ENCODE peak calls at places on chromosomes 5 and 9, in four cellular contexts. L is heart left ventricle, N is GM12878, D is choroid plexus epithelial cell. R is an unnamed sample.

GRCh38 chr5:1509346-1510085 is 14.2 kb downstream of the LPCAT1 start:
- DNase-seq in D (no peak), L (peak), N (no peak), R (no peak)

GRCh38 chr9:338602-339001 is 123.9 kb downstream of the DOCK8 start:
- DNase-seq in L (no peak), N (no peak), D (no peak), R (no peak)

GRCh38 chr5:20655211-20655610 is 667.2 kb upstream of the CDH18 start:
- DNase-seq in L (no peak), N (no peak), D (no peak), R (no peak)

GRCh38 chr5:165642366-165642765 is 2136.9 kb downstream of the MAT2B start:
- DNase-seq in D (no peak), N (no peak), L (no peak), R (no peak)

GRCh38 chr5:103452666-103453065 is 109.9 kb downstream of the NUDT12 start:
- DNase-seq in N (no peak), L (no peak), D (no peak), R (peak)

GRCh38 chr9:129383415-129384088 is 205.5 kb upstream of the IER5L start:
- DNase-seq in D (peak), N (peak), L (peak), R (peak)

GRCh38 chr9:95937131-95937530 is 61.6 kb downstream of the ERCC6L2 start:
- DNase-seq in D (no peak), N (no peak), L (no peak), R (no peak)

GRCh38 chr5:31733365-31733764 is 94.4 kb downstream of the PDZD2 start:
- DNase-seq in N (no peak), L (no peak), D (no peak), R (no peak)

GRCh38 chr5:14937277-14937676 is 65.7 kb upstream of the ANKH start:
- DNase-seq in L (no peak), D (no peak), N (no peak), R (peak)

GRCh38 chr5:116574682-116575634 is at the start of gene SEMA6A:
- DNase-seq in N (peak), L (peak), D (peak), R (peak)

GRCh38 chr5:142684508-142685031 is 1.3 kb downstream of the FGF1 start:
- DNase-seq in D (peak), L (no peak), N (no peak), R (peak)

GRCh38 chr5:5419291-5420210 is 2.9 kb upstream of the ICE1 start:
- DNase-seq in D (peak), L (no peak), N (no peak), R (peak)

GRCh38 chr5:74149395-74149794 is 491.1 kb downstream of the ENC1 start:
- DNase-seq in D (peak), N (no peak), L (no peak), R (peak)

GRCh38 chr9:37037744-37038640 is 3.9 kb upstream of the PAX5 start:
- DNase-seq in N (no peak), L (no peak), D (no peak), R (no peak)

GRCh38 chr9:5440426-5440825 is 2.7 kb upstream of the PLGRKT start:
- DNase-seq in D (no peak), L (no peak), N (no peak), R (no peak)

GRCh38 chr9:114047717-114048116 is 30.4 kb downstream of the AMBP start:
- DNase-seq in L (no peak), D (peak), N (no peak), R (no peak)

GRCh38 chr5:170631471-170632195 is 127.8 kb downstream of the KCNIP1 start:
- DNase-seq in D (no peak), L (no peak), N (no peak), R (no peak)

GRCh38 chr9:125805057-125805456 is 57.9 kb downstream of the PBX3 start:
- DNase-seq in L (no peak), N (no peak), D (no peak), R (peak)

GRCh38 chr9:126623667-126624452 is 10.1 kb downstream of the LMX1B start:
- DNase-seq in N (no peak), D (no peak), L (no peak), R (no peak)

GRCh38 chr9:24498632-24499031 is 47.1 kb downstream of the IZUMO3 start:
- DNase-seq in N (no peak), D (no peak), L (no peak), R (no peak)

GRCh38 chr5:75320341-75320740 is 16.7 kb upstream of the HMGCR start:
- DNase-seq in D (peak), L (no peak), N (no peak), R (no peak)

GRCh38 chr5:138243794-138244193 is 30.6 kb downstream of the GFRA3 start:
- DNase-seq in D (no peak), L (no peak), N (no peak), R (no peak)

GRCh38 chr5:125376059-125376641 is 629.7 kb upstream of the ZNF608 start:
- DNase-seq in L (no peak), N (no peak), D (no peak), R (no peak)

GRCh38 chr9:99732715-99733114 is 89.0 kb upstream of the NR4A3 start:
- DNase-seq in N (no peak), L (no peak), D (peak), R (no peak)

GRCh38 chr5:132471006-132471907 is 19.3 kb downstream of the IRF1 start:
- DNase-seq in L (peak), D (no peak), N (no peak), R (no peak)

GRCh38 chr9:113246928-113247327 is 25.6 kb downstream of the SLC31A1 start:
- DNase-seq in D (no peak), L (no peak), N (no peak), R (no peak)

GRCh38 chr9:108081112-108081511 is 591.5 kb upstream of the KLF4 start:
- DNase-seq in D (no peak), L (no peak), N (no peak), R (peak)

GRCh38 chr9:123586140-123586735 is 230.2 kb downstream of the CRB2 start:
- DNase-seq in D (no peak), L (no peak), N (no peak), R (no peak)

GRCh38 chr5:96283589-96283988 is 149.5 kb downstream of the PCSK1 start:
- DNase-seq in N (no peak), L (no peak), D (no peak), R (no peak)

GRCh38 chr5:96280946-96281393 is 152.1 kb downstream of the PCSK1 start:
- DNase-seq in D (no peak), L (no peak), N (no peak), R (no peak)

GRCh38 chr5:96282020-96282419 is 151.0 kb downstream of the PCSK1 start:
- DNase-seq in N (no peak), L (no peak), D (no peak), R (no peak)

GRCh38 chr5:96278995-96279394 is 154.1 kb downstream of the PCSK1 start:
- DNase-seq in N (no peak), L (no peak), D (no peak), R (no peak)

DNA sequence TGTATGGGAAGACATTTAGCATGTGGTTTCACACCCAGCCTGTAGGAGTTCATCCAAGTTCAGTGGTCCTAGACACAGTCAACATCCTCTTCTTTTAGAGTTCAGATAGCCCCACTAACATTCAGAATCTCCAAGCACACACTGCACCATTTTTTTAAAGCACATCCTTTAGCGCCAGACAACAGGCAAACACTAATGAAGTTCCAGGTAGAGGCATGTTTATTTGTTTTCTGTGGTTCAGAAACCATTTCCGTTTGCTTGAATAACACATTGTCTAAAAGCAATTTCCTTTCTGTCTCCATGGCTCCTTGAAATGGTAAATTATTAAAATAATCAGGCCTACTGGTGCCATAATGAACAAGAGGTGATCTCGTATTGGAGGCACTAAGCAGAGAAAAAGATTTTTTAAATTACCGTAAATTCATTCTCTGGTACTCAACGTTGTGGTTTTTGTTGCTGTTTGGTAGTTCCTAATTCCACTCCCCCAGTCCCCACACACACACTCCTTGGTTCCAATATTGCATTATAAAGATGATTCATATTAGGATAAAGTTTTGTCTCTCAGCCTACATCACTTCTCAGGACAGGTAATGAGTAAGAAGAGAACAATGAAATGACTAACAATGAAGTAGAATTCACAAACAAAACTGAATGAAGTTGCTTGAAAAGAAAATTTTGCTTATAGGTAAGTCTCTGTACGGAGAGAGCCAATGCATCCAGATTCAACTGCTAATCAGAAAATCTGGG is 153.1 kb downstream of the PCSK1 start:
- DNase-seq in D (no peak), L (no peak), N (peak), R (peak)
- H3K4me3 ChIP-seq in D (no peak), L (no peak), N (no peak), R (no peak)

GRCh38 chr5:95113489-95113888 is 171.4 kb downstream of the MCTP1 start:
- DNase-seq in L (no peak), N (no peak), D (peak), R (peak)
- TF ChIP-seq CTCF in L (no peak), N (no peak), D (peak), R (peak)

DNA sequence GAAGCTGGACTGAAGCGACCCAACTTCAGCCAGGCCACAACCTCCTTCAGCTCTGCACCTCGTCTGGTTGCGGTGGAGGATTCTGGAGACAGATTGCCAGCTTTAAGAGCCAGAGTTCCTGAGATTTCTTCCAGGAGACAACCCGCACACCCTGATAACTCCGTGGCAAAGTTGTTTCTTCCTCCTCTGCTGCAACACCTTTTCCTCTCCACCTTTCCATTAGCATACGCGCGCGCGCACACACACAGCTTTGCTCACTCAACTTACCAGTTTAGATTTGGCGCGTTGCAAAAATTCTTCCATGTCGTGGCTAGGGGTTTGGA is 292 bp downstream of the PRUNE2 start:
- DNase-seq in D (no peak), L (no peak), N (no peak), R (no peak)
- H3K4me3 ChIP-seq in D (peak), L (peak), N (no peak), R (peak)

DNA sequence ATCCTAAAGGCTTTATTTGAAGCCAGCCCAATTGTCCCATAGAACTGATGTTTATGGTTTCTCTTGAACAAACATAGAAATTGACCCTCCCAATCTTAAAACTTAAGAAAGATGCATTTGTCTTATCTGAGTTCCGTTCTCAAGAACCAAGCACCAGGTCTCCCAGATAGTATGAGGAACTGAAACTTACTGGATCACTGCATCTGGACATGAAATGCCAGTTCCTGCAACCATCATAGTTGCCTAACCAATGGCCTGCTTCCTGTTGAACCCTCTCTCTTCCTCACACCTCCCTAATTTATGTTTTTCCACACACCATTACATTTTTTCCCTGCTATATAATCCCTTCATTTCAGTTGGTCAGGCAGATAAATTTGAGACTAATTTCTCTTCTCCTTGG is 478.9 kb downstream of the HTR1A start:
- DNase-seq in D (no peak), N (no peak), L (no peak), R (no peak)
- TF ChIP-seq CTCF in D (no peak), N (no peak), L (no peak), R (no peak)

GRCh38 chr5:83955916-83956315 is 235.3 kb upstream of the HAPLN1 start:
- DNase-seq in D (peak), L (no peak), N (no peak), R (peak)
- H3K4me3 ChIP-seq in D (no peak), L (no peak), N (no peak), R (no peak)

GRCh38 chr9:93288891-93289883 is 105.2 kb downstream of the WNK2 start:
- DNase-seq in D (peak), L (peak), N (no peak), R (peak)

GRCh38 chr9:93287189-93287552 is 103.2 kb downstream of the WNK2 start:
- DNase-seq in D (no peak), L (no peak), N (no peak), R (no peak)

GRCh38 chr9:93286252-93287188 is 102.6 kb downstream of the WNK2 start:
- DNase-seq in L (no peak), N (no peak), D (no peak), R (no peak)

GRCh38 chr9:93287593-93287992 is 103.7 kb downstream of the WNK2 start:
- DNase-seq in L (no peak), D (no peak), N (no peak), R (no peak)

GRCh38 chr9:93288341-93288740 is 104.4 kb downstream of the WNK2 start:
- DNase-seq in L (peak), N (no peak), D (no peak), R (no peak)
- TF ChIP-seq CTCF in L (no peak), N (no peak), D (no peak), R (no peak)

R was measured in astrocyte.